ENCODE peak calls at places on chromosomes 13 and 19, in nine cellular contexts. One of them, this sample, is unnamed. For H3K4me1, the result is how much of the 10 kb centered on the place peaks cover.

GRCh38 chr13:96984061-96984508 is 10.2 kb downstream of the OXGR1 start:
- DNase-seq in ovary: no peak
- DNase-seq in tibial nerve: no peak
- DNase-seq in HepG2: no peak
- DNase-seq in SK-N-SH: peak
- DNase-seq in A549: no peak
- DNase-seq in transverse colon: peak
- DNase-seq in esophagus muscularis mucosa: no peak
- DNase-seq in GM12878: peak
- DNase-seq in this sample: peak

GRCh38 chr13:36914648-36915047 is 5.4 kb downstream of the SMAD9 start:
- DNase-seq in ovary: no peak
- DNase-seq in tibial nerve: no peak
- DNase-seq in HepG2: no peak
- DNase-seq in SK-N-SH: no peak
- DNase-seq in A549: no peak
- DNase-seq in transverse colon: no peak
- DNase-seq in esophagus muscularis mucosa: no peak
- DNase-seq in GM12878: no peak
- DNase-seq in this sample: no peak

GRCh38 chr13:112722433-112723250 is 32.8 kb downstream of the ATP11A start:
- DNase-seq in ovary: peak
- DNase-seq in tibial nerve: no peak
- DNase-seq in HepG2: peak
- DNase-seq in SK-N-SH: no peak
- DNase-seq in A549: peak
- DNase-seq in transverse colon: no peak
- DNase-seq in esophagus muscularis mucosa: no peak
- DNase-seq in GM12878: no peak
- DNase-seq in this sample: peak

GRCh38 chr13:26679945-26680516 is 80.6 kb downstream of the GPR12 start:
- DNase-seq in ovary: no peak
- DNase-seq in tibial nerve: no peak
- DNase-seq in HepG2: no peak
- DNase-seq in SK-N-SH: no peak
- DNase-seq in A549: no peak
- DNase-seq in transverse colon: no peak
- DNase-seq in esophagus muscularis mucosa: peak
- DNase-seq in GM12878: no peak
- DNase-seq in this sample: no peak

GRCh38 chr13:110478405-110479214 is 82.9 kb downstream of the RAB20 start:
- DNase-seq in ovary: no peak
- DNase-seq in tibial nerve: no peak
- DNase-seq in HepG2: no peak
- DNase-seq in SK-N-SH: no peak
- DNase-seq in A549: no peak
- DNase-seq in transverse colon: no peak
- DNase-seq in esophagus muscularis mucosa: no peak
- DNase-seq in GM12878: no peak
- DNase-seq in this sample: no peak

GRCh38 chr19:34989248-34989797 is 10.8 kb upstream of the GRAMD1A start:
- DNase-seq in ovary: no peak
- DNase-seq in tibial nerve: no peak
- DNase-seq in HepG2: no peak
- DNase-seq in SK-N-SH: no peak
- DNase-seq in A549: no peak
- DNase-seq in transverse colon: no peak
- DNase-seq in esophagus muscularis mucosa: no peak
- DNase-seq in GM12878: no peak
- DNase-seq in this sample: no peak

GRCh38 chr13:79225487-79226232 is 180.4 kb downstream of the RBM26 start:
- DNase-seq in ovary: no peak
- DNase-seq in tibial nerve: no peak
- DNase-seq in HepG2: no peak
- DNase-seq in SK-N-SH: no peak
- DNase-seq in A549: peak
- DNase-seq in transverse colon: no peak
- DNase-seq in esophagus muscularis mucosa: no peak
- DNase-seq in GM12878: no peak
- DNase-seq in this sample: no peak

GRCh38 chr13:60028021-60028420 is 135.7 kb downstream of the DIAPH3 start:
- DNase-seq in ovary: no peak
- DNase-seq in tibial nerve: no peak
- DNase-seq in HepG2: no peak
- DNase-seq in SK-N-SH: no peak
- DNase-seq in A549: no peak
- DNase-seq in transverse colon: no peak
- DNase-seq in esophagus muscularis mucosa: no peak
- DNase-seq in GM12878: no peak
- DNase-seq in this sample: no peak

GRCh38 chr19:28435551-28436261 is 777.2 kb downstream of the UQCRFS1 start:
- DNase-seq in ovary: no peak
- DNase-seq in tibial nerve: no peak
- DNase-seq in HepG2: no peak
- DNase-seq in SK-N-SH: no peak
- DNase-seq in A549: no peak
- DNase-seq in transverse colon: no peak
- DNase-seq in esophagus muscularis mucosa: no peak
- DNase-seq in GM12878: no peak
- DNase-seq in this sample: no peak

GRCh38 chr19:28436320-28436719 is 776.6 kb downstream of the UQCRFS1 start:
- DNase-seq in ovary: no peak
- DNase-seq in tibial nerve: no peak
- DNase-seq in HepG2: no peak
- DNase-seq in SK-N-SH: no peak
- DNase-seq in A549: no peak
- DNase-seq in transverse colon: peak
- DNase-seq in esophagus muscularis mucosa: no peak
- DNase-seq in GM12878: no peak
- DNase-seq in this sample: no peak

GRCh38 chr19:28443361-28443760 is 769.6 kb downstream of the UQCRFS1 start:
- DNase-seq in ovary: no peak
- DNase-seq in tibial nerve: no peak
- DNase-seq in HepG2: no peak
- DNase-seq in SK-N-SH: no peak
- DNase-seq in A549: no peak
- DNase-seq in transverse colon: peak
- DNase-seq in esophagus muscularis mucosa: no peak
- DNase-seq in GM12878: no peak
- DNase-seq in this sample: no peak

DNA sequence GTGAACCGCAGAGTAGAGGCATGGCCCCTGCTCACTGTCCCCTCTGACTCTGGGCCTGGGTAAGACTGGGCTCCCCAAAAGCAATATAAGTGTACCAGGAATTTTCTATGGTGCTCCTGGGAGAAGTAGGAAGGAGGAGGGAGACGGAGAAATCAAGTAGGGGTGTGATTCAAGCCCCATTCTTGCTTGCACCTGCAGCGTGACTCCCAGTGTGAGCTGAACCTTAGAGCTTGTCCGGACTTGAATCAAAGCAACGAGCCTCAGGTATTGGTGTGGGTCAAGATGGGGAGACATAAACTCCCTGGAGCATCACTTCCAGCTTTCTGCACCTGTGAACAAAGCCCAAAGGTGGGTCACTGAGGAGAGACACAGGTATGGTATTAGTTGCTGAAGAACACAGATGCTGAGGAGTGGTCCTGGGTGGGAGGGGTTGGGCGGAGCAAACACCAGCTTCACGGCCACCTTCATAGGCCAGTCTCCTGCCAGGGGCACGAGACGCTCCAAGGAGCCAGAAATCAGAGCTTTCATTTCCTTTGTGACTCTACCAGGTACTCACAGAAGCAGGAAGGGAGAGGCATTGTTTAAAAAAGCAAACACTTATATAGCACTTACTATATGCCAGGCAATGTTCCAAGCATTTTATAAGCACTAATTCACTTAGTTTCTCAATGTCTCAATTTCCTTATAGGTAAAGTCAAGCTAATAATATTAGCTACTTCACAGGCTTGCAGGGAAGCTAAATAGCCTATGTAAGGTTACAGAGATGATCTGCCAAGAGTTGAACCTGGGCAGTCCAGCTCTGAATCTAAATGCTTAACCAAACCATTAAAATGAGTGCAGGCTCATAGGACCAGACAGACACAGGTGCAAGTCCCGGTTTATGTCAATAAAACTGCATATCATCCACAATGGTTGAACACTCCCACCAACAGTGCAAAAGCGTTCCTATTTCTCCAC is 775.3 kb downstream of the UQCRFS1 start:
- DNase-seq in ovary: no peak
- DNase-seq in tibial nerve: no peak
- DNase-seq in HepG2: no peak
- DNase-seq in SK-N-SH: no peak
- DNase-seq in A549: no peak
- DNase-seq in transverse colon: no peak
- DNase-seq in esophagus muscularis mucosa: no peak
- DNase-seq in GM12878: no peak
- DNase-seq in this sample: no peak
- H3K27ac ChIP-seq in ovary: no peak
- H3K27ac ChIP-seq in tibial nerve: no peak
- H3K27ac ChIP-seq in HepG2: no peak
- H3K27ac ChIP-seq in SK-N-SH: no peak
- H3K27ac ChIP-seq in A549: no peak
- H3K27ac ChIP-seq in transverse colon: peak
- H3K27ac ChIP-seq in esophagus muscularis mucosa: no peak
- H3K27ac ChIP-seq in GM12878: no peak
- H3K27ac ChIP-seq in this sample: no peak

DNA sequence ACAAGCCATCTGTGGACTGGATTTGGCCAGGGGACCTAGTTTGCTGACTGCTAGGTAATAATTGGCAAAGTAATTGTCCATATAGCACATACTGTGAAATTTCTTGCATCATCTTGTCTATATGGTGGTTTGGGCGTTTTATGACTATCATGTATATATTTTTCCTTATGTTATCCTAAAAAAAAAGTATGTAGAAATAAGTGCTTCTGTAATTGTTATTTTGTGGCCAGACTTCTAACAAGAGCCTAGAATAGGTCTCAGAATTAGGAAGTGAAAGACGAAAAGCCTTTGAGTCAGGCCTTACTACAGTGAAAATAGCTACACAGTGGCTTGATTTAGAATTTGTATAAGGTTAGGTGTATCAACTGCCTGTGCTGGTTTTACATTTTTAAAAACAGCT is 4.2 kb downstream of the FNDC3A start:
- DNase-seq in ovary: no peak
- DNase-seq in tibial nerve: no peak
- DNase-seq in HepG2: no peak
- DNase-seq in SK-N-SH: no peak
- DNase-seq in A549: no peak
- DNase-seq in transverse colon: no peak
- DNase-seq in esophagus muscularis mucosa: no peak
- DNase-seq in GM12878: no peak
- DNase-seq in this sample: no peak
- TF ChIP-seq EP300 in ovary: no peak
- TF ChIP-seq EP300 in tibial nerve: no peak
- TF ChIP-seq EP300 in HepG2: no peak
- TF ChIP-seq EP300 in SK-N-SH: no peak
- TF ChIP-seq EP300 in A549: no peak
- TF ChIP-seq EP300 in transverse colon: no peak
- TF ChIP-seq EP300 in esophagus muscularis mucosa: no peak
- TF ChIP-seq EP300 in GM12878: peak
- TF ChIP-seq EP300 in this sample: no peak

DNA sequence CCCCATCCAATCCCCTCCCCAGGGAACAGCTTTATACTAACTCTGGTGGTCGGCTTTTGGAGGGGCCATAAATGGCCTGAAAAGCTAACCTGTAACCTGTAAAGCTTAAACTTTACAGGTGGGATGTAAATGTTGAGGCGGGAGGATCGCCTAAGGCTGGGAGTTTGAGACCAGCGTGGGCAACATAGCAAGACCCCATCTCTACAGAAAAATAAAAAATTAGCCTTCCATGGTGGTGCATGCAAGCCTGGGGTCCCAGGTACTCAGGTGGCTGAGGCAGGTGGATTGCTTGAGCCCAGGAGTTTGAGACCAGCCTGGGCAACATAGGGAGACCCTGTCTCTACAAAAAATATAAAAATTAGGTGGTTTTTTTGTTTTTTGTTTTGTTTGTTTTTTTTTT is 18.5 kb downstream of the CARM1 start:
- DNase-seq in ovary: no peak
- DNase-seq in tibial nerve: no peak
- DNase-seq in HepG2: no peak
- DNase-seq in SK-N-SH: no peak
- DNase-seq in A549: no peak
- DNase-seq in transverse colon: no peak
- DNase-seq in esophagus muscularis mucosa: no peak
- DNase-seq in GM12878: no peak
- DNase-seq in this sample: no peak
- H3K4me1 ChIP-seq in ovary: under half
- H3K4me1 ChIP-seq in tibial nerve: under half
- H3K4me1 ChIP-seq in HepG2: under half
- H3K4me1 ChIP-seq in SK-N-SH: under half
- H3K4me1 ChIP-seq in A549: under half
- H3K4me1 ChIP-seq in transverse colon: half or more
- H3K4me1 ChIP-seq in esophagus muscularis mucosa: under half
- H3K4me1 ChIP-seq in GM12878: under half
- H3K4me1 ChIP-seq in this sample: half or more

GRCh38 chr13:32262619-32263018 is 52.5 kb downstream of the ZAR1L start:
- DNase-seq in ovary: no peak
- DNase-seq in tibial nerve: no peak
- DNase-seq in HepG2: no peak
- DNase-seq in SK-N-SH: no peak
- DNase-seq in A549: no peak
- DNase-seq in transverse colon: no peak
- DNase-seq in esophagus muscularis mucosa: no peak
- DNase-seq in GM12878: no peak
- DNase-seq in this sample: no peak

GRCh38 chr13:32266130-32266529 is 49.0 kb downstream of the ZAR1L start:
- DNase-seq in ovary: no peak
- DNase-seq in tibial nerve: no peak
- DNase-seq in HepG2: peak
- DNase-seq in SK-N-SH: no peak
- DNase-seq in A549: no peak
- DNase-seq in transverse colon: no peak
- DNase-seq in esophagus muscularis mucosa: no peak
- DNase-seq in GM12878: no peak
- DNase-seq in this sample: no peak

GRCh38 chr13:32262165-32262564 is 53.0 kb downstream of the ZAR1L start:
- DNase-seq in ovary: no peak
- DNase-seq in tibial nerve: no peak
- DNase-seq in HepG2: no peak
- DNase-seq in SK-N-SH: no peak
- DNase-seq in A549: no peak
- DNase-seq in transverse colon: no peak
- DNase-seq in esophagus muscularis mucosa: no peak
- DNase-seq in GM12878: no peak
- DNase-seq in this sample: no peak

GRCh38 chr13:32265726-32266125 is 49.4 kb downstream of the ZAR1L start:
- DNase-seq in ovary: no peak
- DNase-seq in tibial nerve: no peak
- DNase-seq in HepG2: peak
- DNase-seq in SK-N-SH: no peak
- DNase-seq in A549: no peak
- DNase-seq in transverse colon: no peak
- DNase-seq in esophagus muscularis mucosa: no peak
- DNase-seq in GM12878: no peak
- DNase-seq in this sample: no peak

DNA sequence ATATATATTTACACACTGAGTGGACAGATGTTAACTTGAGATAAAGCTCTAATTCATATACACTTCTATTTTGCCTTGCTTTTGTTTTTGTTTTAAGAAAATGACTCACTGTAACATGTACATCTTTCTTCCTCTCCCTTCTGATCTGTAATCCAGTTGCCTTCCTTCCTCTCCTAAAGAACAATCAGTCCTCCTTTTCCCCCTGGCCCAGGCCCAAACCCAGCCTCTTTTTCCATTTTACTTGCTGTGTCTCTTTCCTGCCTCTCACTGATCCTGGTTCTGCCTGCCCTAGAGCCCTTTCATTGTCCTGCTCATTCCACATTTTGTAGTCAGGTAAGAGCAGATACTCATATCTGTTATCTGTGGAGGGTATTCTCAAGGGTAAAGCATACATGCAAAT is 50.8 kb downstream of the ZAR1L start:
- DNase-seq in ovary: peak
- DNase-seq in tibial nerve: peak
- DNase-seq in HepG2: no peak
- DNase-seq in SK-N-SH: no peak
- DNase-seq in A549: no peak
- DNase-seq in transverse colon: peak
- DNase-seq in esophagus muscularis mucosa: no peak
- DNase-seq in GM12878: no peak
- DNase-seq in this sample: peak
- H3K27ac ChIP-seq in ovary: no peak
- H3K27ac ChIP-seq in tibial nerve: no peak
- H3K27ac ChIP-seq in HepG2: peak
- H3K27ac ChIP-seq in SK-N-SH: peak
- H3K27ac ChIP-seq in A549: no peak
- H3K27ac ChIP-seq in transverse colon: no peak
- H3K27ac ChIP-seq in esophagus muscularis mucosa: peak
- H3K27ac ChIP-seq in GM12878: no peak
- H3K27ac ChIP-seq in this sample: peak